ENCODE peak calls at places on chromosomes 12 and 14, in four cellular contexts. U is right atrium auricular region, Z is stomach, E is mammary epithelial cell. S is an unnamed sample. For H3K9me3, the result is how much of the 10 kb centered on the place peaks cover.

GRCh38 chr14:58171090-58171489 is 19.1 kb upstream of the ARMH4 start:
- DNase-seq in E (peak), U (peak), Z (peak), S (no peak)

GRCh38 chr12:12748051-12748450 is 30.9 kb downstream of the CDKN1B start:
- DNase-seq in E (no peak), Z (no peak), U (no peak), S (no peak)

GRCh38 chr12:74598819-74599218 is 61.2 kb downstream of the ATXN7L3B start:
- DNase-seq in U (no peak), Z (no peak), E (peak), S (no peak)

GRCh38 chr14:57732886-57733285 is 133.0 kb downstream of the SLC35F4 start:
- DNase-seq in E (no peak), Z (peak), U (no peak), S (no peak)

GRCh38 chr14:69716483-69717187 is 50.3 kb upstream of the SRSF5 start:
- DNase-seq in U (no peak), Z (no peak), E (peak), S (no peak)

GRCh38 chr14:96989293-96989692 is 192.1 kb downstream of the VRK1 start:
- DNase-seq in Z (no peak), E (no peak), U (no peak), S (no peak)

GRCh38 chr12:56007892-56008471 is 10.9 kb downstream of the SUOX start:
- DNase-seq in E (peak), Z (no peak), U (no peak), S (no peak)

GRCh38 chr12:52271157-52271556 is 3.3 kb upstream of the KRT86 start:
- DNase-seq in Z (no peak), E (no peak), U (no peak), S (no peak)

GRCh38 chr12:43349863-43350262 is 202.1 kb downstream of the ADAMTS20 start:
- DNase-seq in E (no peak), Z (no peak), U (no peak), S (no peak)

GRCh38 chr12:58888131-58888783 is 32.0 kb downstream of the LRIG3 start:
- DNase-seq in Z (peak), U (no peak), E (peak), S (no peak)

GRCh38 chr12:27899151-27899661 is 73.3 kb downstream of the PTHLH start:
- DNase-seq in E (peak), Z (no peak), U (no peak), S (no peak)

GRCh38 chr12:54257332-54257731 is 22.6 kb downstream of the CBX5 start:
- DNase-seq in E (no peak), U (no peak), Z (no peak), S (no peak)

GRCh38 chr12:117111386-117112267 is 12.4 kb upstream of the TESC start:
- DNase-seq in E (no peak), Z (no peak), U (no peak), S (no peak)

GRCh38 chr12:81329088-81329487 is 251.2 kb downstream of the ACSS3 start:
- DNase-seq in E (peak), U (no peak), Z (no peak), S (no peak)

GRCh38 chr12:120110550-120111501 is 5.7 kb downstream of the RAB35 start:
- DNase-seq in U (peak), Z (peak), E (no peak), S (peak)

GRCh38 chr12:119715268-119715620 is 47.3 kb downstream of the PRKAB1 start:
- DNase-seq in Z (no peak), E (peak), U (no peak), S (no peak)

GRCh38 chr14:39432619-39433451 is 602 bp upstream of the FBXO33 start:
- DNase-seq in Z (peak), E (peak), U (peak), S (peak)

GRCh38 chr14:100832311-100832960 is 6.5 kb downstream of the MEG3 start:
- DNase-seq in Z (no peak), U (no peak), E (no peak), S (no peak)

GRCh38 chr12:30694971-30695326 is 720 bp downstream of the IPO8 start:
- DNase-seq in E (peak), U (no peak), Z (peak), S (no peak)

GRCh38 chr14:90444077-90444696 is 47.4 kb downstream of the CALM1 start:
- DNase-seq in U (no peak), Z (no peak), E (peak), S (no peak)

GRCh38 chr14:70906785-70907171 is 481 bp upstream of the PCNX1 start:
- DNase-seq in Z (no peak), U (no peak), E (peak), S (no peak)

GRCh38 chr12:50234347-50234746 is 49.0 kb downstream of the LIMA1 start:
- DNase-seq in Z (peak), E (peak), U (no peak), S (no peak)

GRCh38 chr12:81350309-81350708 is 272.4 kb downstream of the ACSS3 start:
- DNase-seq in E (no peak), Z (no peak), U (no peak), S (no peak)

GRCh38 chr14:30541318-30541717 is 17.6 kb upstream of the G2E3 start:
- DNase-seq in U (no peak), Z (no peak), E (peak), S (no peak)

GRCh38 chr14:104184506-104184905 is 46.1 kb downstream of the KIF26A start:
- DNase-seq in U (no peak), E (no peak), Z (no peak), S (no peak)

GRCh38 chr12:47397664-47398281 is 308.1 kb downstream of the RPAP3 start:
- DNase-seq in Z (no peak), E (peak), U (no peak), S (no peak)

GRCh38 chr14:67650161-67650560 is 24.3 kb downstream of the VTI1B start:
- DNase-seq in E (no peak), U (no peak), Z (no peak), S (no peak)

GRCh38 chr14:73263606-73264005 is 26.3 kb downstream of the PAPLN start:
- DNase-seq in U (no peak), Z (no peak), E (no peak), S (no peak)

GRCh38 chr12:106342397-106343212 is 14.9 kb upstream of the POLR3B start:
- DNase-seq in U (peak), E (peak), Z (peak), S (no peak)

GRCh38 chr14:63745858-63746425 is 18.1 kb upstream of the SGPP1 start:
- DNase-seq in U (no peak), E (no peak), Z (no peak), S (no peak)

GRCh38 chr14:54435500-54435981 is 5.6 kb downstream of the CNIH1 start:
- DNase-seq in Z (no peak), U (no peak), E (peak), S (no peak)

GRCh38 chr12:104555650-104556049 is 98.9 kb downstream of the CHST11 start:
- DNase-seq in E (no peak), U (no peak), Z (no peak), S (no peak)

GRCh38 chr12:120639771-120640721 is at the start of gene CABP1:
- DNase-seq in Z (peak), E (no peak), U (no peak), S (peak)

GRCh38 chr14:32230181-32230580 is 27.1 kb upstream of the RNU6-8 start:
- DNase-seq in E (peak), U (no peak), Z (no peak), S (no peak)

GRCh38 chr12:116155383-116155782 is 122.1 kb downstream of the MED13L start:
- DNase-seq in E (no peak), U (no peak), Z (no peak), S (no peak)

GRCh38 chr14:43003845-43004244 is 1397.2 kb downstream of the LRFN5 start:
- DNase-seq in E (no peak), U (no peak), Z (no peak), S (no peak)
- H3K9me3 ChIP-seq in E (under half), U (under half), Z (under half), S (under half)

GRCh38 chr14:105888151-105888550 is 361.8 kb downstream of the TMEM121 start:
- DNase-seq in Z (no peak), U (no peak), E (no peak), S (no peak)
- H3K9me3 ChIP-seq in Z (under half), U (under half), E (under half), S (under half)

DNA sequence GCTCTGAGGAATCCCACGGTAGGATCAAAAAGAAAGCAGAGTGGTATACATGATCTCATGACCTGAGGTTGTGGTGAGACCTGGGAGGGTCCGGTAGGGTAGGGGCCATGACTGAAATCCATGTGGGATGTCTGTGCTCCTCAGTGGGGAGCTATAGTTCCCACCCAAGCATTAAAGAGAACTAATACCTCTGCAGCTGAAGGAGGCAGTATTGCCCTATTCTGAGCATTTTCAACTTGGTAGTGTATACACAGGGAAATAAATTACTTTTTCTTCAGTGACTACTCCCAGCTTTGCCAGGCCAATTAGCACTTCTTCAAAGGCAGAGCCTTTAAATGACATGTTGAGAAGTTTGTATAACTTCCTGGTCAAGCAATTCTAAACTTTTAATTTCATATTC is 613.8 kb downstream of the KCNH5 start:
- DNase-seq in E (no peak), Z (no peak), U (no peak), S (no peak)
- H3K9me3 ChIP-seq in E (under half), Z (under half), U (under half), S (under half)

GRCh38 chr14:82079553-82079952 is 545.9 kb upstream of the SEL1L start:
- DNase-seq in E (no peak), U (no peak), Z (no peak), S (no peak)
- H3K9me3 ChIP-seq in E (under half), U (under half), Z (under half), S (under half)

DNA sequence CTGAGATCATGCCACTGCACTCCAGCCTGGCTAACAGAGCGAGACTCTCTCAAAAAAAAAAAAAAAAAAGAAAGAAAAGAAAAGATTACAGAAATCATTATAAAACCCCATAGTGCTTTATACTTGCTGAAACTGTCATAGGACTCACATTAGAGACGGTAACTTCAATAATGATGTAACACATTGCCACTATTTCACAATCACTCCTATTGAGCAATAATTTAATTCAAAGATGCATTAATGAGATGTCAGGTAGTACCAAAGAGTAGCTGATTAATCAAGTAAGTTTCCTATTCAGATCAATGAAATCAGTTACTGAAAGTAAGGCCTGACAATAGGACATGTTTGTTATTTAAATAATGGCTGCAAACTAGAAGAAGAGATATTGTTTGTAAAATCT is 751.5 kb upstream of the ALG10B start:
- DNase-seq in Z (no peak), E (no peak), U (no peak), S (no peak)
- H3K9me3 ChIP-seq in Z (under half), E (under half), U (under half), S (under half)